ENCODE peak calls at places on chromosome 17, in six cellular contexts. B is skeletal muscle cell, O is Karpas-422, S is heart left ventricle, P is fibroblast of the aortic adventitia, W is AG10803. E is an unnamed sample.

GRCh38 chr17:37774508-37774907 is 29.6 kb upstream of the HNF1B start:
- DNase-seq in B (no peak), O (peak; percentile 54), S (no peak), P (no peak), W (no peak), E (no peak)

GRCh38 chr17:56681561-56682266 is 88.2 kb downstream of the NOG start:
- DNase-seq in B (peak; percentile 80), O (no peak), S (no peak), P (peak; percentile 61), W (peak; percentile 85), E (no peak)

GRCh38 chr17:74199306-74200092 is 4.0 kb upstream of the RPL38 start:
- DNase-seq in B (no peak), O (peak; percentile 74), S (peak; percentile 78), P (peak; percentile 43), W (no peak), E (peak; percentile 72)

GRCh38 chr17:20924306-20924705 is 118.5 kb downstream of the USP22 start:
- DNase-seq in B (no peak), O (no peak), S (no peak), P (no peak), W (no peak), E (no peak)

GRCh38 chr17:30332057-30332542 is 1.8 kb downstream of the TMIGD1 start:
- DNase-seq in B (no peak), O (peak; percentile 76), S (no peak), P (no peak), W (peak; percentile 17), E (no peak)

GRCh38 chr17:60819447-60820130 is 141.9 kb downstream of the BCAS3 start:
- DNase-seq in B (no peak), O (no peak), S (no peak), P (no peak), W (no peak), E (no peak)

GRCh38 chr17:37848690-37849616 is 75.3 kb upstream of the TBC1D3K start:
- DNase-seq in B (peak; percentile 32), O (no peak), S (no peak), P (no peak), W (peak; percentile 72), E (no peak)

GRCh38 chr17:1298616-1299015 is 19.2 kb downstream of the TRARG1 start:
- DNase-seq in B (no peak), O (no peak), S (no peak), P (no peak), W (no peak), E (no peak)

GRCh38 chr17:78885956-78886355 is 17.0 kb downstream of the CEP295NL start:
- DNase-seq in B (no peak), O (no peak), S (no peak), P (no peak), W (no peak), E (no peak)

GRCh38 chr17:8118769-8119574 is 658 bp upstream of the ALOXE3 start:
- DNase-seq in B (no peak), O (peak; percentile 94), S (peak; percentile 94), P (peak; percentile 90), W (peak; percentile 78), E (peak; percentile 96)

GRCh38 chr17:60602871-60603270 is 2.9 kb downstream of the PPM1D start:
- DNase-seq in B (no peak), O (no peak), S (no peak), P (no peak), W (no peak), E (no peak)

GRCh38 chr17:49604314-49604869 is 28.7 kb downstream of the NXPH3 start:
- DNase-seq in B (no peak), O (no peak), S (no peak), P (no peak), W (no peak), E (no peak)

GRCh38 chr17:62802531-62803205 is 5.4 kb downstream of the MARCHF10 start:
- DNase-seq in B (no peak), O (no peak), S (no peak), P (no peak), W (no peak), E (no peak)

GRCh38 chr17:40815381-40815780 is 7.0 kb downstream of the KRT10 start:
- DNase-seq in B (no peak), O (no peak), S (no peak), P (no peak), W (no peak), E (no peak)

GRCh38 chr17:40809721-40810421 is 10.1 kb upstream of the KRT28 start:
- DNase-seq in B (no peak), O (no peak), S (no peak), P (peak; percentile 77), W (peak; percentile 39), E (no peak)

GRCh38 chr17:40813804-40814203 is 8.6 kb downstream of the KRT10 start:
- DNase-seq in B (no peak), O (no peak), S (no peak), P (peak; percentile 13), W (no peak), E (no peak)

GRCh38 chr17:40810505-40810904 is 10.7 kb upstream of the KRT28 start:
- DNase-seq in B (no peak), O (no peak), S (no peak), P (peak; percentile 41), W (no peak), E (no peak)

DNA sequence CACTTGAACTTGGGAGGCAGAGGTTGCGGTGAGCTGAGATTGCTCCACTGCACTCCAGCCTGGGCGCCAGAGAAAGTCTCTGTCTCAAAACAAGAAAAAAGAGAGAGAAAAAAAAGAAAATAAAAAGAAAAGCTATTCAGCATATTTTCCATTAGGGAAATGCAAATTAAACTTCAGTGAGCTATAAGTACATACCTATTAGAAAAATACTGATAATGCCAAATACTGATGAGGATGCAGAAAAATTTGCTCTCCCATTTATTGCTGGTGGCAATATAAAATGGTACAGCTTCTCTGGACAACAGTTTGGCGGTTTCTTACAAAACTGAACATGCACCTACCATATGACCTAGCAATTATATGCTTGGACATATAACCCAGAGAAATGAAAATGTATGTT is 9.8 kb downstream of the KRT10 start:
- DNase-seq in B (no peak), O (no peak), S (no peak), P (no peak), W (no peak), E (no peak)
- H3K4me3 ChIP-seq in B (no peak overlapping the region), O (no peak overlapping the region), S (no peak overlapping the region), P (no peak overlapping the region), W (no peak overlapping the region), E (no peak overlapping the region)

GRCh38 chr17:45395569-45396415 is 36.9 kb downstream of the ARHGAP27 start:
- DNase-seq in B (no peak), O (no peak), S (no peak), P (no peak), W (no peak), E (no peak)
- H3K4me3 ChIP-seq in B (peak overlapping the region; percentile 33), O (no peak overlapping the region), S (peak overlapping the region; percentile 36), P (no peak overlapping the region), W (peak overlapping the region; percentile 24), E (no peak overlapping the region)

GRCh38 chr17:76480676-76481075 is 13.3 kb downstream of the AANAT start:
- DNase-seq in B (no peak), O (peak; percentile 69), S (no peak), P (no peak), W (no peak), E (peak; percentile 68)

GRCh38 chr17:76478730-76479514 is 11.5 kb downstream of the AANAT start:
- DNase-seq in B (no peak), O (no peak), S (no peak), P (no peak), W (no peak), E (no peak)

GRCh38 chr17:76478097-76478496 is 10.7 kb downstream of the AANAT start:
- DNase-seq in B (no peak), O (no peak), S (no peak), P (no peak), W (no peak), E (no peak)

GRCh38 chr17:76479515-76480048 is 12.2 kb downstream of the AANAT start:
- DNase-seq in B (no peak), O (peak; percentile 77), S (no peak), P (no peak), W (no peak), E (no peak)

GRCh38 chr17:76481091-76481655 is 13.8 kb downstream of the AANAT start:
- DNase-seq in B (no peak), O (peak; percentile 85), S (no peak), P (no peak), W (no peak), E (peak; percentile 64)
- H3K4me3 ChIP-seq in B (no peak overlapping the region), O (peak overlapping the region; percentile 52), S (no peak overlapping the region), P (no peak overlapping the region), W (no peak overlapping the region), E (no peak overlapping the region)

GRCh38 chr17:81509687-81510523 is 2.7 kb downstream of the ACTG1 start:
- DNase-seq in B (no peak), O (peak; percentile 68), S (no peak), P (peak; percentile 55), W (no peak), E (no peak)
- H3K4me3 ChIP-seq in B (peak overlapping the region; percentile 86), O (peak overlapping the region; percentile 82), S (peak overlapping the region; percentile 94), P (peak overlapping the region; percentile 93), W (peak overlapping the region; percentile 95), E (peak overlapping the region; percentile 99)

GRCh38 chr17:11598274-11599221 is at the start of gene DNAH9:
- DNase-seq in B (peak; percentile 4), O (no peak), S (peak; percentile 96), P (no peak), W (peak; percentile 20), E (peak; percentile 97)
- H3K4me3 ChIP-seq in B (peak within 1 kb of the TSS; percentile 44), O (no peak within 1 kb of the TSS), S (peak within 1 kb of the TSS; percentile 66), P (no peak within 1 kb of the TSS), W (no peak within 1 kb of the TSS), E (peak within 1 kb of the TSS; percentile 51)

DNA sequence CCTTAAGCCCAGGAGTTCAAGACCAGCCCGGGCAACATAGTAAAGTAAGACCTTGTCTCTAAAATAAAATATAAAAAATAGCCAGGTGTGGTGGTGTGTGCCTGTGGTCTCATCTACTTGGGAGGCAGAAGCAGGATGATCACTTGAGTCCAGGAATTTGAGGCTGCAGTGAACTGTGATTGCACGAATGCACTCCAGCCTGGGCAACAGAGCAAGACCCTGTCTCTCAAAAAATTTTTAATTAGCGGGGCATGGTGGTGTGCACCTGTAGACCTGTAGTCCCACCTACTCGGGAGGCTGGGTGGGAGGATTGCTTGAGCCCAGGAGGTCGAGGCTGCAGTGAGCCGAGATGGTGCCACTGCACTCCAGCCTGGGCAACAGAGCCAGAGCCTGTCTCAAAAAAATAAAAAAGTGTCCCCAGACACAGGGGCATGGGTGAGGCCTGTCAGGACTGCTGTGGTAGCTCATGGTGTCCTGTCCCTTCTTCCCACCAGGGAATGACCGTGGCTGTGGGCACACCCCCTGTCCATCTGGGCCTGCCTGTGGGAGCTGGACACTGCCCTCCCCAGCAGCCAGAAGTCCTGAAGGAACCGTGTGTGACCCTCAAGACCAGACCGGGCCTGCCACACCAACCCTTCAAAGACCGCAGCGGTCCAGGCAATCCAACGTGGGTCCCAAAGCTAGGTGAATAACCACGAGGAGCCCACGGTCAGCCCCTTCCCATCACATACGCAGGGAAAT is 30.8 kb upstream of the GAA start:
- DNase-seq in B (no peak), O (no peak), S (no peak), P (no peak), W (peak; percentile 8), E (no peak)
- H3K4me3 ChIP-seq in B (no peak overlapping the region), O (no peak overlapping the region), S (peak overlapping the region; percentile 42), P (peak overlapping the region; percentile 60), W (peak overlapping the region; percentile 53), E (peak overlapping the region; percentile 51)

E was measured in sigmoid colon.